ENCODE peak calls at places on chromosomes 2 and 18, in ten cellular contexts. W is uterus, V is body of pancreas, E is HCT116, L is lower leg skin, T is heart left ventricle, Z is ovary, O is right lobe of liver, X is H1, J is suprapubic skin. N is an unnamed sample.

GRCh38 chr2:55000335-55000734 is 49.9 kb downstream of the RTN4 start:
- DNase-seq in W (no peak), V (no peak), E (no peak), L (no peak), T (no peak), Z (no peak), O (no peak), X (no peak), J (no peak), N (no peak)

GRCh38 chr2:85997016-85997970 is 108.4 kb downstream of the POLR1A start:
- DNase-seq in W (peak), V (no peak), E (no peak), L (peak), T (peak), Z (peak), O (no peak), X (no peak), J (peak), N (no peak)

GRCh38 chr18:23994361-23994902 is 20.1 kb upstream of the TTC39C start:
- DNase-seq in W (peak), V (peak), E (peak), L (peak), T (no peak), Z (peak), O (no peak), X (no peak), J (peak), N (peak)

GRCh38 chr2:23669413-23670244 is 257.3 kb downstream of the ATAD2B start:
- DNase-seq in W (peak), V (peak), E (no peak), L (peak), T (peak), Z (peak), O (no peak), X (no peak), J (no peak), N (peak)

GRCh38 chr2:180559766-180560165 is 420.6 kb upstream of the UBE2E3 start:
- DNase-seq in W (no peak), V (no peak), E (no peak), L (no peak), T (no peak), Z (no peak), O (no peak), X (no peak), J (no peak), N (no peak)

GRCh38 chr2:165634855-165635254 is 159.2 kb downstream of the GALNT3 start:
- DNase-seq in W (peak), V (peak), E (no peak), L (no peak), T (peak), Z (peak), O (no peak), X (peak), J (no peak), N (no peak)

GRCh38 chr18:56221195-56222065 is 417.0 kb downstream of the TXNL1 start:
- DNase-seq in W (no peak), V (peak), E (no peak), L (no peak), T (no peak), Z (no peak), O (no peak), X (no peak), J (no peak), N (no peak)

GRCh38 chr2:64227603-64228125 is 83.4 kb upstream of the PELI1 start:
- DNase-seq in W (no peak), V (no peak), E (no peak), L (no peak), T (no peak), Z (no peak), O (no peak), X (no peak), J (no peak), N (no peak)

GRCh38 chr18:46716827-46717226 is 40.0 kb downstream of the ST8SIA5 start:
- DNase-seq in W (no peak), V (no peak), E (no peak), L (no peak), T (no peak), Z (no peak), O (no peak), X (no peak), J (no peak), N (no peak)

GRCh38 chr2:34003795-34004194 is 404.7 kb upstream of the FAM98A start:
- DNase-seq in W (no peak), V (no peak), E (no peak), L (no peak), T (no peak), Z (no peak), O (no peak), X (no peak), J (no peak), N (no peak)

GRCh38 chr18:76430636-76431035 is 64.4 kb downstream of the ZNF516 start:
- DNase-seq in W (no peak), V (no peak), E (no peak), L (no peak), T (no peak), Z (no peak), O (no peak), X (no peak), J (no peak), N (no peak)

GRCh38 chr2:6184532-6185302 is 492.5 kb downstream of the SOX11 start:
- DNase-seq in W (no peak), V (no peak), E (no peak), L (no peak), T (no peak), Z (no peak), O (no peak), X (no peak), J (no peak), N (no peak)

GRCh38 chr2:100588071-100588786 is 25.4 kb downstream of the PDCL3 start:
- DNase-seq in W (no peak), V (no peak), E (no peak), L (peak), T (no peak), Z (no peak), O (no peak), X (no peak), J (no peak), N (no peak)

GRCh38 chr2:15415748-15416147 is 145.4 kb downstream of the NBAS start:
- DNase-seq in W (no peak), V (no peak), E (no peak), L (no peak), T (no peak), Z (no peak), O (no peak), X (no peak), J (no peak), N (no peak)

GRCh38 chr2:181686566-181687185 is 6.4 kb upstream of the NEUROD1 start:
- DNase-seq in W (no peak), V (no peak), E (no peak), L (no peak), T (no peak), Z (no peak), O (no peak), X (no peak), J (no peak), N (no peak)

DNA sequence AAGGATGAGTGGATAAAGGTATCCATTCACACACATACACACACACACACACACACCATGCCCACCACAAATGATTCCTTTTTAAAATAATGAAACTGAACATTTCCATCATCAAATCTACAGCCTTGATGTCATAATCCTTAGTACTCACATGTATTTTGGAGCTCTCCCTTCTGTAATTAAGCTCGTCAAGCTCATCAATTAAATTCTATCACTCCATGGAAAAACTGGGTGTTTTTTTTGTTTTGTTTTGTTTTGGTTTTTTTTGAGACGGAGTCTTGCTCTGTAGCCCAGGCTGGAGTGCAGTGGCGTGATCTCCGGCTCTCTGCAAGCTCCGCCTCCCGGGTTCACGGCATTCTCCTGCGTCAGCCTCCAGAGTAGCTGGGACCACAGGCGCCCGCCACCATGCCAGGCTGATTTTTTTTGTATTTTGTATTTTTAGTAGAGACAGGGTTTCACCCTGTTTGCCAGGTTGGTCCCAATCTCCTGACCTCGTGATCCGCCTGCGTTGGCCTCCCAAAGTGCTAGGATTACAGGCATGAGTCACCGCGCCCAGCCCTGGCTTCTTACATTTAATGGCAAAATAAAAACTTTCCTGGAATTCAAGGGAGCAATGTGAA is 78.6 kb upstream of the RGPD4 start:
- DNase-seq in W (no peak), V (no peak), E (no peak), L (no peak), T (no peak), Z (no peak), O (no peak), X (no peak), J (no peak), N (no peak)
- TF ChIP-seq POLR2A in W (no peak), V (no peak), E (no peak), L (no peak), T (no peak), Z (no peak), O (no peak), X (no peak), J (no peak), N (no peak)

DNA sequence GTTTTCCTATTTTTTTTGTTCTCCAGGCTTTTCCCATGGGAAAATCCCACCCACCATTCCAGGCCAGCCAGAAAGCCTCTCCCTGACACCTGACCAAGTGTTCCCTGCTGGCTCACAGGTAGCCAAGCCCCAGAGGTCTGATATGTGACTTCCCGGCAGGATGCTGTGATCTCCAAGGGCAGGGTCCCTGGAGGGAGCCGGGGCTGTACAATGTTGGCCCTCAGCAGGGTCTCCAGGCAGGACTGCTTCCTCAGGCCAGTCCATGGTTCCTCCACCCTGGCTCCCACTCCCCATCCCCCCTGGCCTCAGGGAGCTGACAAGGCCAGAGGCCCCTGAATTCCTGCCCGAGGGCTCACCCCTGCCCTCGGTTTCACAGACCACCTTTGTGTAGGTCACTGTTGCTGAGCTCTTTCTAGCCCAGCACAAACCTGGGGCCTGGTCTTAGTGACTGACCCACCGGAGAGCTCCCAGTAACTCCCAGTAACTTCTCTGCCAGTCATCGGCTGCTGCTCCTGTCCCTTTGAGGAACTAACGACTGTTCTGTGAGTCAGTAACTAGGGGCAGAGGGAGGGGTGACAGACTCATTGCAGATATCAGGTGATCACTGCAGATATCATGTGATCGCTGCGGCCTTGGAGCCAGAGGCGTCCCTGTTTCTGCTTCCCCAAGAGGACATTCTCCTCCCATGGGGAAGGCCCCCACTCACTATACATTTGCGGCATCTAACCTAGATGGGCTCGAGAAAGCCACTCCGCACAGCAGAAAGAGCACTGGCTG is 38.7 kb downstream of the SDC1 start:
- DNase-seq in W (no peak), V (peak), E (no peak), L (no peak), T (no peak), Z (no peak), O (peak), X (no peak), J (no peak), N (peak)
- TF ChIP-seq POLR2A in W (no peak), V (no peak), E (no peak), L (no peak), T (no peak), Z (no peak), O (peak), X (no peak), J (no peak), N (no peak)

GRCh38 chr2:38092196-38092902 is 16.4 kb upstream of the CYP1B1 start:
- DNase-seq in W (peak), V (no peak), E (no peak), L (peak), T (peak), Z (no peak), O (no peak), X (no peak), J (peak), N (no peak)
- TF ChIP-seq POLR2A in W (peak), V (no peak), E (no peak), L (no peak), T (peak), Z (no peak), O (no peak), X (no peak), J (no peak), N (no peak)

DNA sequence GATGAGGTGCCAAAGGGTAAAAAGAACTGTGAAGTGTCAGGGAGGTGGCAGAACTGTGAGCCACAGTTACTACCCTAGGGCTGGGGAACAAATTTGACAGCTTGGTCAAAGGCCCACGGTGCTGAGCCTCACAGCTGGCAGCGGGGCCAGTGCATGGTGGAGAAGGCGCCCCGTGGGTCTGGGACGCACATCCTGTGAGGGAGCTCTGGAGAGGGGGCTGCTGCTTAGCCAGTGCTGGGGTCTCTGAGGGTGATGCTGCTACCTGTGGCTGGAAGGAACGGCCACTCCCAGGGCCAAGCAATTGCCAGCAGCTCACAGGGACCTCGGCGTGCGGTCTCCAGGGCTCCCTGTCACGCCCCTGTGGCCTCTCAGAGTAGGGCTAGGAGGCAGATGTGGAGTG is 26.3 kb downstream of the STK25 start:
- DNase-seq in W (no peak), V (no peak), E (no peak), L (no peak), T (no peak), Z (no peak), O (no peak), X (no peak), J (no peak), N (no peak)
- TF ChIP-seq POLR2A in W (no peak), V (no peak), E (no peak), L (no peak), T (no peak), Z (no peak), O (no peak), X (no peak), J (no peak), N (no peak)

N was measured in tibial nerve.